ENCODE peak calls at places on chromosomes 11 and 22, in nine cellular contexts. S, D, R, Q, P, X, O, J and F are unnamed samples.
A peak's percentile ranks its signal among the peaks of the same experiment; 100 is the strongest.

GRCh38 chr22:20523118-20523983 is 15.9 kb downstream of the MED15 start:
- DNase-seq in S (no peak), D (no peak), R (peak; percentile 59), Q (no peak), P (no peak), X (no peak), O (peak; percentile 85), J (no peak), F (peak; percentile 71)

GRCh38 chr11:67996622-67997459 is 7.1 kb downstream of the UNC93B1 start:
- DNase-seq in S (no peak), D (peak; percentile 94), R (no peak), Q (peak; percentile 89), P (no peak), X (peak; percentile 81), O (peak; percentile 73), J (no peak), F (peak; percentile 87)

GRCh38 chr11:47858169-47858543 is 10.0 kb upstream of the NUP160 start:
- DNase-seq in S (no peak), D (no peak), R (peak; percentile 72), Q (no peak), P (no peak), X (no peak), O (peak; percentile 96), J (no peak), F (peak; percentile 64)

GRCh38 chr11:94139421-94139820 is 10.8 kb downstream of the PANX1 start:
- DNase-seq in S (no peak), D (no peak), R (no peak), Q (no peak), P (no peak), X (no peak), O (no peak), J (no peak), F (no peak)

GRCh38 chr22:27057717-27058116 is 400.3 kb downstream of the MIAT start:
- DNase-seq in S (no peak), D (no peak), R (no peak), Q (no peak), P (no peak), X (no peak), O (no peak), J (no peak), F (no peak)

GRCh38 chr22:26474687-26475086 is 8.9 kb downstream of the HPS4 start:
- DNase-seq in S (no peak), D (no peak), R (no peak), Q (no peak), P (no peak), X (no peak), O (peak; percentile 21), J (no peak), F (no peak)

GRCh38 chr11:63896071-63896470 is 20.9 kb downstream of the RCOR2 start:
- DNase-seq in S (no peak), D (no peak), R (no peak), Q (no peak), P (no peak), X (no peak), O (no peak), J (no peak), F (no peak)

GRCh38 chr22:20552450-20552894 is 45.1 kb downstream of the MED15 start:
- DNase-seq in S (no peak), D (peak; percentile 68), R (peak; percentile 42), Q (peak; percentile 74), P (no peak), X (no peak), O (peak; percentile 90), J (no peak), F (peak; percentile 89)

GRCh38 chr11:30203850-30204249 is 27.0 kb upstream of the FSHB start:
- DNase-seq in S (no peak), D (no peak), R (no peak), Q (no peak), P (no peak), X (no peak), O (no peak), J (no peak), F (no peak)

GRCh38 chr11:40491341-40491740 is 968.1 kb downstream of the LRRC4C start:
- DNase-seq in S (no peak), D (no peak), R (no peak), Q (no peak), P (no peak), X (no peak), O (no peak), J (no peak), F (no peak)

GRCh38 chr22:48099251-48099650 is 1336.8 kb downstream of the TBC1D22A start:
- DNase-seq in S (no peak), D (no peak), R (no peak), Q (peak; percentile 83), P (no peak), X (no peak), O (no peak), J (no peak), F (no peak)

GRCh38 chr11:123480290-123480815 is 50.3 kb downstream of the GRAMD1B start:
- DNase-seq in S (no peak), D (no peak), R (no peak), Q (no peak), P (no peak), X (no peak), O (no peak), J (no peak), F (no peak)

GRCh38 chr11:123483058-123483457 is 53.0 kb downstream of the GRAMD1B start:
- DNase-seq in S (no peak), D (no peak), R (peak; percentile 70), Q (no peak), P (no peak), X (no peak), O (peak; percentile 77), J (no peak), F (no peak)

GRCh38 chr11:123483465-123483864 is 53.4 kb downstream of the GRAMD1B start:
- DNase-seq in S (no peak), D (no peak), R (no peak), Q (no peak), P (no peak), X (no peak), O (no peak), J (no peak), F (no peak)

GRCh38 chr11:123482225-123482624 is 52.2 kb downstream of the GRAMD1B start:
- DNase-seq in S (no peak), D (no peak), R (peak; percentile 55), Q (no peak), P (no peak), X (no peak), O (no peak), J (no peak), F (no peak)

DNA sequence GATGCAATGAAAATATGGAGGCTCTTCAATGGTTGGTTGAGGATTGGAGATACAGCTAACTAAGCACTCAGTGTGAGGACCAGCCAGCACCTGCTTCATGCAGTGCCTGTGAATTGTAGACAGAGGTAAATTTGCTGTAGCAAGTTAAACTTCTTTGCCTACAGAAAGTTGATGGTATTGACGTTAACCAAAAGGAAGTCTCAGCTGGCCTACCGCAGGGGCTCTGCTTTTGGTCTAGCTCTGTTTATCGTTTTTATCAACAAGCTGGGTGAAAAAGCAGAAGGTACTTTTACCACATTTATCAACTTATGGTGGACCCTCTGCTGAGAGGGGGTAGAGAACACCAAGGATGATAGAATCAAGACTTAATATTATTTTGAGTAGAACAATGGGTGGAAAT is 51.6 kb downstream of the GRAMD1B start:
- DNase-seq in S (no peak), D (no peak), R (no peak), Q (no peak), P (no peak), X (no peak), O (no peak), J (no peak), F (no peak)
- H3K4me3 ChIP-seq in S (no peak overlapping the region), D (no peak overlapping the region), R (no peak overlapping the region), Q (no peak overlapping the region), P (no peak overlapping the region), X (no peak overlapping the region), O (no peak overlapping the region), J (no peak overlapping the region), F (no peak overlapping the region)

DNA sequence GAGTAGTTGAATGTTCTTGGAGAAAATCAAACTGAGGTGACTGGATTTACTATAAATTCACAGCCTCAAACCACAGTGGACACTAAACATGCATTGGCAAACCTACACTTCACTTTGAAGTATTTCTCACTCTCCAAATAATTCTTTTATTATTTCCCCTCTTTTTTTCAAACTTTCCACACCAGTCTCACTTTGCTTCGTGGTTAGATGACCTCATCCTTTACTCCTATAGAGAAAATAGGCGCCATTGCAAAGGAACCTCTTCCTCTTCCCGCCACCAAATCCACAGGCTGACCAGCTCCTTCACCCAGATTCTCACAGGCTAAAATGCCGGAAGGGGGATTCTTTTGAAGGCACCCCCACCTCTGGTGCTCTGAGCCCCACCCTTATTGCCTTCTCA is 33.4 kb downstream of the HTR3A start:
- DNase-seq in S (no peak), D (no peak), R (no peak), Q (peak; percentile 29), P (no peak), X (no peak), O (no peak), J (no peak), F (no peak)
- H3K9me3 ChIP-seq in S (no peaks in the 10 kb centered on the region), D (no peaks in the 10 kb centered on the region), R (no peaks in the 10 kb centered on the region), Q (no peaks in the 10 kb centered on the region), P (no peaks in the 10 kb centered on the region), X (no peaks in the 10 kb centered on the region), O (no peaks in the 10 kb centered on the region), J (no peaks in the 10 kb centered on the region), F (no peaks in the 10 kb centered on the region)

GRCh38 chr22:37242395-37242918 is 1.6 kb downstream of the RAC2 start:
- DNase-seq in S (peak; percentile 80), D (peak; percentile 69), R (peak; percentile 38), Q (peak; percentile 97), P (peak; percentile 67), X (no peak), O (peak; percentile 48), J (no peak), F (peak; percentile 91)

GRCh38 chr22:37243402-37244113 is 511 bp downstream of the RAC2 start:
- DNase-seq in S (no peak), D (peak; percentile 43), R (no peak), Q (peak; percentile 87), P (no peak), X (no peak), O (no peak), J (no peak), F (peak; percentile 52)

GRCh38 chr22:37245740-37246139 is 1.7 kb upstream of the RAC2 start:
- DNase-seq in S (no peak), D (no peak), R (peak; percentile 37), Q (no peak), P (no peak), X (no peak), O (no peak), J (no peak), F (no peak)

GRCh38 chr22:37244922-37245722 is 1.1 kb upstream of the RAC2 start:
- DNase-seq in S (no peak), D (peak; percentile 25), R (no peak), Q (peak; percentile 90), P (no peak), X (no peak), O (no peak), J (no peak), F (peak; percentile 49)

GRCh38 chr22:37244114-37244921 is at the start of gene RAC2:
- DNase-seq in S (peak; percentile 83), D (peak; percentile 91), R (peak; percentile 57), Q (peak; percentile 99), P (peak; percentile 71), X (no peak), O (peak; percentile 73), J (no peak), F (peak; percentile 94)
- H3K4me3 ChIP-seq in S (peak within 1 kb of the TSS; percentile 100), D (peak within 1 kb of the TSS; percentile 2), R (peak within 1 kb of the TSS; percentile 34), Q (peak within 1 kb of the TSS; percentile 88), P (peak within 1 kb of the TSS; percentile 98), X (peak within 1 kb of the TSS; percentile 20), O (peak within 1 kb of the TSS; percentile 73), J (peak within 1 kb of the TSS; percentile 60), F (peak within 1 kb of the TSS; percentile 81)

DNA sequence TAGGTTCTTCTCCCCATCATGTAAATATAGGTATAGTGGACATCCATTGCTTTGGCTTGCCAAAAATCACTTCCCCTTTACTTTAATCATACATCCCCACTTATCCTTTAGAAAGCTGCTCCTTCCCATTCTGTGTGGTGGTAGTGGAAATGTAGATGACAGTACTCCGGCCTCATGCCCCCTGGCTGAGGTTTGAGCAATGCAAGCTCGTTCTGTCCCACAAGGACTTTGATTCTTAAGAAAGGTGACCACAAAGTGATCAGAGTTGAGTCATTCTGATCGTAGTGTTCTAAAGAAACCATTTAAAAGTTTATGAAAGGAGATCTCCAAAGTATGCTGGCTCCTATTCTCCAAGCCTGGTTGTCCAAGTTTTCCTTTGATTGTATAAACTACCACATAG is 10.9 kb downstream of the TUG1 start:
- DNase-seq in S (no peak), D (no peak), R (no peak), Q (no peak), P (no peak), X (no peak), O (no peak), J (no peak), F (no peak)
- H3K9me3 ChIP-seq in S (peaks cover 56% of the 10 kb centered on the region), D (peaks cover 52% of the 10 kb centered on the region), R (peaks cover 12% of the 10 kb centered on the region), Q (peaks cover 99% of the 10 kb centered on the region), P (peaks cover 50% of the 10 kb centered on the region), X (peaks cover 11% of the 10 kb centered on the region), O (no peaks in the 10 kb centered on the region), J (peaks cover 7% of the 10 kb centered on the region), F (no peaks in the 10 kb centered on the region)